ENCODE peak calls at places on chromosome 19, in ten cellular contexts. J is choroid plexus epithelial cell; W is tibial nerve; F is aorta; E is cardiac fibroblast; B is lower lobe of right lung; N is CD8-positive, alpha-beta memory T cell; D is heart right ventricle; C is AG04449; A is GM23338. X is an unnamed sample.

GRCh38 chr19:55487884-55488687 is at the start of gene SSC5D:
- DNase-seq in J (peak), W (no peak), F (peak), E (peak), B (no peak), N (no peak), D (no peak), C (no peak), A (peak), X (no peak)

GRCh38 chr19:3644351-3645066 is 17.9 kb upstream of the CACTIN start:
- DNase-seq in J (no peak), W (peak), F (no peak), E (peak), B (no peak), N (no peak), D (no peak), C (no peak), A (no peak), X (no peak)

GRCh38 chr19:12834418-12834943 is at the start of gene RTBDN:
- DNase-seq in J (no peak), W (no peak), F (no peak), E (no peak), B (no peak), N (no peak), D (no peak), C (no peak), A (peak), X (no peak)

GRCh38 chr19:15373644-15374043 is 5.9 kb downstream of the AKAP8 start:
- DNase-seq in J (no peak), W (no peak), F (no peak), E (no peak), B (no peak), N (no peak), D (no peak), C (no peak), A (no peak), X (no peak)

GRCh38 chr19:28633223-28634030 is 579.5 kb downstream of the UQCRFS1 start:
- DNase-seq in J (peak), W (no peak), F (no peak), E (peak), B (peak), N (peak), D (no peak), C (no peak), A (peak), X (peak)

GRCh38 chr19:10260141-10260584 is 8.1 kb downstream of the MRPL4 start:
- DNase-seq in J (no peak), W (no peak), F (no peak), E (no peak), B (peak), N (no peak), D (no peak), C (no peak), A (no peak), X (no peak)

GRCh38 chr19:11381535-11382369 is 2.4 kb downstream of the EPOR start:
- DNase-seq in J (peak), W (peak), F (peak), E (peak), B (peak), N (peak), D (peak), C (no peak), A (peak), X (peak)

GRCh38 chr19:13705201-13705600 is 59.1 kb upstream of the MRI1 start:
- DNase-seq in J (no peak), W (no peak), F (no peak), E (no peak), B (no peak), N (no peak), D (no peak), C (no peak), A (no peak), X (no peak)

GRCh38 chr19:3818479-3818878 is 32.3 kb upstream of the MATK start:
- DNase-seq in J (peak), W (no peak), F (no peak), E (no peak), B (no peak), N (no peak), D (no peak), C (no peak), A (no peak), X (no peak)

GRCh38 chr19:29887498-29887897 is 54.5 kb upstream of the URI1 start:
- DNase-seq in J (peak), W (no peak), F (no peak), E (peak), B (no peak), N (no peak), D (no peak), C (no peak), A (no peak), X (no peak)

GRCh38 chr19:34676697-34677385 is at the start of gene SCGB2B2:
- DNase-seq in J (no peak), W (no peak), F (no peak), E (no peak), B (peak), N (no peak), D (peak), C (no peak), A (peak), X (peak)

GRCh38 chr19:46716672-46717033 is 261 bp downstream of the PRKD2 start:
- DNase-seq in J (no peak), W (no peak), F (no peak), E (no peak), B (no peak), N (no peak), D (no peak), C (no peak), A (peak), X (no peak)

GRCh38 chr19:7348587-7349230 is at the start of gene ARHGEF18:
- DNase-seq in J (peak), W (no peak), F (peak), E (no peak), B (peak), N (no peak), D (no peak), C (no peak), A (no peak), X (no peak)

GRCh38 chr19:2424686-2425621 is 2.4 kb downstream of the TIMM13 start:
- DNase-seq in J (peak), W (no peak), F (no peak), E (peak), B (no peak), N (no peak), D (no peak), C (peak), A (peak), X (no peak)

GRCh38 chr19:33628921-33629825 is 7.4 kb downstream of the CHST8 start:
- DNase-seq in J (no peak), W (no peak), F (no peak), E (no peak), B (no peak), N (no peak), D (no peak), C (no peak), A (no peak), X (no peak)

GRCh38 chr19:12145348-12145747 is 5.2 kb upstream of the ZNF20 start:
- DNase-seq in J (no peak), W (no peak), F (no peak), E (no peak), B (no peak), N (no peak), D (no peak), C (no peak), A (no peak), X (no peak)

GRCh38 chr19:51185868-51186215 is 39.0 kb upstream of the CD33 start:
- DNase-seq in J (no peak), W (no peak), F (peak), E (no peak), B (no peak), N (no peak), D (no peak), C (no peak), A (no peak), X (no peak)
- H3K4me3 ChIP-seq in J (no peak), W (no peak), F (no peak), E (no peak), B (no peak), N (no peak), D (no peak), C (no peak), A (no peak), X (no peak)

DNA sequence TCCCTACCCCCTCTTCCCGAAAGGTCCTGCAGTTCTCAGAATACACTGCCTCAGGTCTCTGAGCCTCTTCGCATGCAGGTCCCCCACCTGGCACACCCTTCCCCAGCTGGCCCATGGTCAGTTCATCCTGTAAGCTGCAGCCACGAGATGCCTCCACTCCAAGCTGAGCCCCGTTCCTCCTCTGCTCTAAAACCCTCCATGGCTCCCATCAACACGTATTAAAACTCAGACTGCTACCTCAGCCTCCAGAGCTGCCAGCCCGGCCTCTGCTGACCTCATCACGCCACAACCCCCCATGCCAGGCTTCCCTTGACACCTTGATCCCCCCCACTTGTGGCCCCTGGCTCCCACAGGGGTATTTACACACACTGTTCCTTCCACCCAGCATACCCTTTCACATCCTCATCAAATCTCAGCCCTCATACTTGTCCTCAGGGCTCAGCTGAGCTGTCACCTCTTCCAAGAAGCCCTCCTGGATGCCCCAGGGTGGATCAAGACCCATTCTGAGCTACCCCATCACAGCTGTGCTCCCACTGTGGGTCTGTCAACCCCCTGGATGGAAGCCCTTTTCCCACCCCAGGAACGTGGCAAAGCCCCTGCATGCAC is 48.9 kb downstream of the PTPRS start:
- DNase-seq in J (no peak), W (no peak), F (no peak), E (no peak), B (no peak), N (no peak), D (no peak), C (no peak), A (no peak), X (no peak)
- H3K4me3 ChIP-seq in J (peak), W (peak), F (no peak), E (no peak), B (peak), N (peak), D (peak), C (peak), A (peak), X (no peak)

GRCh38 chr19:53947624-53948023 is 15.1 kb upstream of the CACNG8 start:
- DNase-seq in J (no peak), W (no peak), F (no peak), E (no peak), B (no peak), N (no peak), D (no peak), C (no peak), A (peak), X (peak)
- H3K4me3 ChIP-seq in J (no peak), W (no peak), F (no peak), E (no peak), B (no peak), N (no peak), D (no peak), C (no peak), A (no peak), X (no peak)

DNA sequence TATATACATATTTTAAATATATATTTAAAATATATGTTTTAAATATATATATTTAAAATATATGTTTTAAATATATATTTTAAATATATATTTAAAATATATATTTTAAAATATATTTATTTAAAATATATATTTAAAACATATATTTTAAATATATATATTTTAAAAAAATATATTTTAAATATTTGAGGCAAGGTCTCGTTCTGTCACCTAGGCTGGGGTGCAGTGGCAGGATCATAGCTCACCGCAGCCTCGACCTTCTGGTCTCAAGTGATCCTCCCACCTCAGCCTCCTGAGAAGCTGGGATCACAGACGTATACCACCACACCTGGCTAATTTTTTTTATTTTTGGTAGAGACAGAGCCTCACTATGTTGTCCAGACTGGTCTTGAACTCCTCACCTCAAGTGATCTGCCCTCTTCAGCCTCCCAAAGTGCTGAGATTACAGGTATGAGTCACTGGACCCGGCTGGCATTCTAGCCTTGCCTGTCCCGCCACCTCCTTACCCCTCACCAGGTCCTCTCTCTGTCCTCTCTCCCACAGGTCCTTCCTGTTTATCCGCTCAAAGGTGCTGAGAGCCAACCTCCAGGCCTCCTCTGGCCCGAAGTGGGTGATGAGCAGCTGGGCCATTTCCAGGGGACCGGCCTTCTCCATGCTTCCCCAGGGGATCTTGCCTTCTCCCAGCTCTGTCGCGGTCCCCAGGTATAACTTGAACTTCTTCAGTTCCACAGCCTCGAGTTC is 564 bp downstream of the NLRP12 start:
- DNase-seq in J (no peak), W (no peak), F (no peak), E (no peak), B (no peak), N (no peak), D (no peak), C (no peak), A (no peak), X (no peak)
- H3K4me3 ChIP-seq in J (no peak), W (no peak), F (no peak), E (no peak), B (peak), N (no peak), D (no peak), C (no peak), A (no peak), X (no peak)

GRCh38 chr19:45503909-45504308 is 3.4 kb upstream of the VASP start:
- DNase-seq in J (no peak), W (no peak), F (no peak), E (no peak), B (no peak), N (no peak), D (no peak), C (no peak), A (no peak), X (no peak)

GRCh38 chr19:45506246-45506990 is 861 bp upstream of the VASP start:
- DNase-seq in J (peak), W (peak), F (peak), E (peak), B (peak), N (peak), D (peak), C (no peak), A (peak), X (peak)

GRCh38 chr19:45506991-45507863 is at the start of gene VASP:
- DNase-seq in J (peak), W (peak), F (peak), E (peak), B (peak), N (peak), D (peak), C (no peak), A (peak), X (peak)

GRCh38 chr19:45505151-45505995 is 1.9 kb upstream of the VASP start:
- DNase-seq in J (peak), W (no peak), F (no peak), E (peak), B (no peak), N (no peak), D (no peak), C (no peak), A (no peak), X (no peak)

GRCh38 chr19:45505996-45506245 is 1.4 kb upstream of the VASP start:
- DNase-seq in J (no peak), W (no peak), F (no peak), E (no peak), B (no peak), N (no peak), D (no peak), C (no peak), A (no peak), X (no peak)
- H3K4me3 ChIP-seq in J (peak), W (no peak), F (no peak), E (peak), B (peak), N (peak), D (peak), C (peak), A (peak), X (peak)

X was measured in NT2/D1.